ENCODE peak calls at places on chromosomes 3 and 15, in four cellular contexts. L, E, V and B are unnamed samples.

GRCh38 chr15:81304226-81304625 is 19.7 kb downstream of the STARD5 start:
- DNase-seq in E (no peak), V (no peak), L (no peak), B (no peak)

GRCh38 chr15:27248251-27248650 is 277.3 kb downstream of the GABRG3 start:
- DNase-seq in V (no peak), L (no peak), E (no peak), B (no peak)

GRCh38 chr3:171231361-171231760 is 204.8 kb upstream of the SLC2A2 start:
- DNase-seq in E (no peak), L (no peak), V (no peak), B (no peak)

GRCh38 chr3:194507571-194507970 is 20.8 kb upstream of the ATP13A3 start:
- DNase-seq in L (no peak), E (no peak), V (no peak), B (no peak)

GRCh38 chr3:28114893-28115292 is 126.5 kb upstream of the CMC1 start:
- DNase-seq in E (no peak), V (no peak), L (no peak), B (no peak)

GRCh38 chr3:25910997-25911396 is 121.1 kb downstream of the OXSM start:
- DNase-seq in E (peak; percentile 44), V (no peak), L (no peak), B (no peak)

GRCh38 chr3:102059145-102059943 is 210.0 kb downstream of the NFKBIZ start:
- DNase-seq in V (no peak), L (no peak), E (peak; percentile 46), B (no peak)

GRCh38 chr3:30708472-30708871 is 102.1 kb downstream of the TGFBR2 start:
- DNase-seq in L (no peak), V (no peak), E (no peak), B (no peak)

GRCh38 chr15:40471105-40471777 is 457 bp downstream of the CHST14 start:
- DNase-seq in E (peak; percentile 36), V (peak; percentile 42), L (no peak), B (no peak)

GRCh38 chr15:96314508-96314907 is 16.0 kb upstream of the NR2F2 start:
- DNase-seq in E (no peak), V (no peak), L (no peak), B (no peak)

GRCh38 chr3:112769624-112770023 is 77.0 kb downstream of the CD200R1L start:
- DNase-seq in V (no peak), E (no peak), L (no peak), B (no peak)

GRCh38 chr15:101135532-101136166 is 116.2 kb downstream of the CHSY1 start:
- DNase-seq in L (no peak), E (peak; percentile 41), V (no peak), B (no peak)

GRCh38 chr3:126816956-126817777 is 113.1 kb downstream of the CHCHD6 start:
- DNase-seq in V (no peak), L (no peak), E (no peak), B (no peak)

GRCh38 chr3:58135712-58136543 is 74.8 kb downstream of the DNASE1L3 start:
- DNase-seq in V (no peak), E (no peak), L (no peak), B (no peak)
- TF ChIP-seq CTCF in V (no peak), E (peak; percentile 31), L (peak; percentile 19), B (peak; percentile 26)

DNA sequence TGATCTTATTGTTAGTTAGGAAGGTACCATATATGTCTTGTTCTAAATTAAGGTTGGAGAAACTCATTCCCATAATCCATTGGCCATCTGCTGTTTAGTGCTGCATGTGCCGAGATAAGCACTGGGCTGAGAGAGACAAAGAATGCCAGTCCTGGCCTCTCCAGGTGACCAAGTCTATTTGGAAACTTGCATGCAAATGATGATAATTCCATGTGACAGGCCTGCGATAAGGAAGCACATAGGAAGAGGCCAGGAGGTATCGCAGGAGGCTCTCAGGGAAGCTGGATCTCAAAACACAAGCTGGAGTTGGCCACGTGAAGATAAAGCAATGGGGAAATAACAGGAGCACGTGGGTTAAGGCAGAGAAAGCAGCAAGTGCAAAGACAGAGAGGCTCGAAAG is 39.7 kb downstream of the MYO5C start:
- DNase-seq in L (no peak), E (no peak), V (no peak), B (no peak)
- H3K4me3 ChIP-seq in L (no peak overlapping the region), E (no peak overlapping the region), V (no peak overlapping the region), B (no peak overlapping the region)

DNA sequence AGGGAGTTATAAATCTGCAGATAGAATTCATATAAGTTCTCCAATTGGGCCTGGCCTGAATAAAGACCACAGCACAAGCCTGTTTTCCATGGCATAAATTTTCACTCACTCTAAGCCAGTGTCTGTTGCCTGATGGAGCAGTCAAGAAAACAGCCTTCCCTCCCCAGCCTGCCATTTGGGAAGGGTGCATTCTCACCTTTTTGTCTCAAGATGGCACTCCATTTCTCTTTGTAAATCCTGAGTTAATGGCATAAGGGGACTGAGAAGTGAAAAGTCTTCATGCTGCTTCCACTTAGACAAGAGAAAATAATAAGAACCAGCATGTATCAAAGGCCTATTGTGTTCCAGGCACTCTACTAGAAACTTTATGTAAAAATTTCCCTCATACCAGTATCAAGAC is 115.6 kb upstream of the MANF start:
- DNase-seq in E (no peak), L (peak; percentile 1), V (no peak), B (no peak)
- TF ChIP-seq CTCF in E (no peak), L (peak; percentile 35), V (no peak), B (peak; percentile 36)

GRCh38 chr15:78212546-78213424 is 21.6 kb downstream of the ACSBG1 start:
- DNase-seq in L (peak; percentile 7), E (peak; percentile 84), V (peak; percentile 82), B (peak; percentile 92)
- H3K4me3 ChIP-seq in L (no peak overlapping the region), E (no peak overlapping the region), V (peak overlapping the region; percentile 23), B (no peak overlapping the region)

DNA sequence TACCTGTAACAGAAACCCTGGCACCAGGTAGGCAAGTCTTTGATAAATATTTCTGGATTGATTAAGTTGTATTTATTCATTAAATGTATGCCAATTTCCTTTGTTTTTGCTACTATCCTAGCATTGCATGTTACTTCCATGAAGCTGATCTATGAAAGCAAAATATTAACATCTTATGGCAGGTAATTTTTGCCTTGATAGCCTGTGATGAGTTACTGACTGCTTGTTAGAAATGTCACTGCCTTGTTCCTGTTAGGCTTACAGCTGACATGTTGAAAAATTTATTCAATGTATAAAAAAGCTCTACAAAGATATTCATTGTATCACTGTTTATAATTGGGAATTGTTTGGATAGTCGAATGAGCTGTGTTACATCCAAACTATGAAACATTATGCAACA is 830.1 kb downstream of the TUSC7 start:
- DNase-seq in E (no peak), V (no peak), L (no peak), B (no peak)
- TF ChIP-seq CTCF in E (no peak), V (no peak), L (no peak), B (no peak)

GRCh38 chr15:33547876-33548275 is 237.1 kb downstream of the RYR3 start:
- DNase-seq in L (no peak), V (peak; percentile 36), E (no peak), B (no peak)

GRCh38 chr15:33553157-33553556 is 242.4 kb downstream of the RYR3 start:
- DNase-seq in E (no peak), L (no peak), V (no peak), B (no peak)

GRCh38 chr15:33545866-33546265 is 235.1 kb downstream of the RYR3 start:
- DNase-seq in V (no peak), L (no peak), E (no peak), B (no peak)

GRCh38 chr15:33551860-33552259 is 241.1 kb downstream of the RYR3 start:
- DNase-seq in L (no peak), E (no peak), V (no peak), B (no peak)
- H3K4me3 ChIP-seq in L (no peak overlapping the region), E (no peak overlapping the region), V (no peak overlapping the region), B (no peak overlapping the region)

GRCh38 chr3:108322352-108322751 is 26.0 kb downstream of the HHLA2 start:
- DNase-seq in V (no peak), E (no peak), L (no peak), B (no peak)
- TF ChIP-seq CTCF in V (no peak), E (no peak), L (peak; percentile 14), B (no peak)

DNA sequence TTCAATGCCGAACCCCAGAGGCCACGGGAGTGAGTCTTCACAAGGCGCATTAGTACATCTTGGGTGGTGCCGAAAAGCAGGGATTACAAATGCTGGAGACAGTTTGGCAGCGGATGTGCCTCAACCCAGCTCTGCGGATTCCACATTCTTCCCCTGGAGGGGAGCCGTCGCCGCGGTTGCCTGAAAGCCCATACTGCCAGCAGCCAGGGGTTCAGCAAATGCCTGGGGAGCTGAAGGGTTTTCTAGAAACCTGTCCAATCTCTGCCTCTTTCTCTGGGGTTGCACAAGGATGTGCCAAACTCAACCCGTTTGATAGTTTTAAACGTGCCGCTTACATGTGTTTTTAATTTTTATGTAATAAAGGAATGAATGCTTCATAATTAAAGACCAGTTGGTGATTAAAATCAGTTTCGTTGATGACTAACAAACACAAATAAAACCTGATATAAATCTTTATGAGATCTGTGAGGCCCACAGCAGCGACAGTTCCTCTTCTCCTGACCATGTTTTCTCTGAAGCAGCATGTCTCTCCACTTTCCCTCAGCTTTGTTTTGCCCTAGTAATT is 74.6 kb upstream of the LEKR1 start:
- DNase-seq in E (peak; percentile 8), V (peak; percentile 60), L (peak; percentile 98), B (no peak)
- H3K4me3 ChIP-seq in E (no peak overlapping the region), V (no peak overlapping the region), L (peak overlapping the region; percentile 21), B (no peak overlapping the region)

DNA sequence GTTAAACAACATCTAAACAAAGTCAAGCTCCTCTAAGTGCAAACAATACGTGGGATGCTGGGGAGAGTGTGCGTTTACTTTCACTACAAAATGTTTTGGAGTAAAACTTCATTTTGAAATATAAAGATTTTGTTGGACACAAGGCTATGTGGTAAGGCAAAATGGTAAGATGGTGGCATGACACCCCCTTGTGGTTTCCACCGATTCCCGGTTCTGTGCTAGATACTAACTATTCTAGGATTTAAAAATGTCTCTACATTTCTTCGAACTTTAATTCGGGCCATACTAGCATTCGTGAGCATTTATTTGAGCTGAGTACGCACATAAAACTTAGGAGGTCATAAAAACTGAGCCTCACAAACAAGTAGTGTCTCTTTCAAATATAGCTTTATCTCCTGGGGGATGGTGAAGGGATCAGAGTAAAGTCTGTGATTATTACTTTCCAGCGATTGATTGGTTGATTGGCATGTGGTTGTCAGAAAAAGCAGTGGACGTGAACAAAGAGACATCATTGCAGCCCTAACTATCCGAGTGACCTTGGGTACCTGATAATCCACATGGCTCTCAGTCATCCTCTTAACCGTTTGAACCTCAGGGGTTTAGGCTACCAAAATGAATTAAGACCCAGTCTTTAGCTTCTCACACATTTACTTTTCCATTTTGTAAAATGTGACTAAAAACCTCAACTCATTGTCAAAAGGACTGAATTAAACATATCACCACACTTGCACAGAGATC is 1.1 kb upstream of the ZNF639 start:
- DNase-seq in V (no peak), E (peak; percentile 25), L (no peak), B (no peak)
- TF ChIP-seq CTCF in V (peak; percentile 32), E (peak; percentile 32), L (peak; percentile 63), B (peak; percentile 53)